ENCODE peak calls at places on chromosomes 7 and 10, in four cellular contexts. H, F, G and B are unnamed samples.

GRCh38 chr10:133349577-133350011 is 2.4 kb downstream of the PRAP1 start:
- DNase-seq in G (no peak), H (no peak), F (no peak), B (no peak)

GRCh38 chr10:1548596-1548995 is 188.7 kb downstream of the ADARB2 start:
- DNase-seq in F (no peak), H (no peak), G (no peak), B (no peak)

GRCh38 chr7:45196374-45196773 is 38.8 kb downstream of the RAMP3 start:
- DNase-seq in F (no peak), G (no peak), H (no peak), B (no peak)

GRCh38 chr10:125006921-125007391 is 65.0 kb downstream of the ZRANB1 start:
- DNase-seq in G (no peak), F (no peak), H (peak), B (no peak)

GRCh38 chr7:137628211-137628610 is 218.6 kb downstream of the DGKI start:
- DNase-seq in H (no peak), F (no peak), G (no peak), B (no peak)

GRCh38 chr7:132073920-132074589 is 502.2 kb downstream of the PLXNA4 start:
- DNase-seq in F (no peak), H (no peak), G (no peak), B (no peak)

GRCh38 chr7:130845581-130846085 is 111.6 kb upstream of the KLF14 start:
- DNase-seq in H (no peak), G (peak), F (no peak), B (peak)

GRCh38 chr10:5443429-5443828 is 31.1 kb downstream of the NET1 start:
- DNase-seq in G (no peak), F (no peak), H (no peak), B (no peak)

GRCh38 chr7:46628389-46628788 is 707.3 kb upstream of the IGFBP3 start:
- DNase-seq in H (no peak), F (no peak), G (no peak), B (no peak)

DNA sequence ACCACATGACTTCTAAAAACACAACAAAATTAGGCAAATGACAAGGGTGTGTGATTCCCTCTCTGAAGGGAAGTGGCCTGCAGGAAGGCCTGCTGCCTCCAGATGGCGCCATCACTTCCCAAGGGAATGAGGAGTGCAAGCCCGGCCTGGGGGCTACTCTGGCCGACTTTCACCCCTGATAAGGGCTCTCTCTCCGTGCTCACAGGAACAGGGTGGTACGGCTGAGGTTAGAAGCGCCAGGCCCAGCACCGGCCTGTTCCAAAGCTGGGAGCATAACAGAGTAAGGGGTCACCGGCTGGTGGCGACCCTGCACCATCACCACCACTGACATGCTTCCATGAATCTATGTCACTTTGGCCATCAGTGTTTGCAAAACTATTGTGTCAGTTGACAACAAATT is 13.1 kb downstream of the RBP3 start:
- DNase-seq in F (no peak), H (no peak), G (peak), B (no peak)
- TF ChIP-seq CTCF in F (peak), H (peak), G (peak), B (peak)

DNA sequence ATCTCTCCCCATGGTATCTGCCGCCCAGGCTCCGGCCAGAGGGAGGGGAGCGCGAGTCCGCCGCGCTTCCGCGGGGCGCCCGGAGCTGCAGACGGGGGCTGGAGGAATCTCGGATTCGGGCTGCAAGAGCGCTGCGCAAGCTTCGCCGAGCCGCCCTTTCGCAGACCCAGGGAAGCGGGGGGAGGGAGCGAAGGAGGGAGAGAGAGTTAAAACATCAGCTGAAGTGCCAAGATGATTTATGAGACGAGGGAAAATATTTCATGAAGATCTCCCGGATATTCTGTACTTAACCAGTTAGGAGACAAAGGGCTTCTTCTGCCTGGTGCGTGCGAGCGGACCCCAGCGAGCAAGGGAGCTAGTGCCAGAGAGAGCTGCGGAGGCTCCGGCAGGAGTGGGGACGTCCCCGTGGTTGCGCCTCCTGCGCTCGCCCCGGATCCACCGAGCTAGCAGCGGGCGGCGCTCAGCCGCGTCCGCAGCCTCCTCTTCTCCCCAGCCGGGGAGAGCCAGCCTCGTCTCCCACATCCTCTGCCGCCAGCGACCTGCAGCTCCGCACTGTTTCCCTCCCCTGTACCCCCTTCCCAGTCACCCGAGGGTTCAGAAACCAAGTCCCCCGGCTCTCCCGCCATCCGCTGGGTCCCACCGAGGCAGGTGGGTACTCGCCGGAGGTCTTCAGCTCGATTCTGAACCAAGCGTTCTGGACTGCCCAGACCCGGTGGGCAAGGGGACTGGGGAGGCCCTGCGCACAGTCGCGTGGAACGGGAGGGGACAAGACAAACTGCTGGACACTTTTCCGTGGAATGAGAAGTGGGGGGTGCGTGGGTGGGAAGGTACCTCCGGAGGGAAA is 1.0 kb upstream of the PAX2 start:
- DNase-seq in H (no peak), F (no peak), G (no peak), B (no peak)
- H3K4me3 ChIP-seq in H (no peak), F (no peak), G (no peak), B (no peak)

DNA sequence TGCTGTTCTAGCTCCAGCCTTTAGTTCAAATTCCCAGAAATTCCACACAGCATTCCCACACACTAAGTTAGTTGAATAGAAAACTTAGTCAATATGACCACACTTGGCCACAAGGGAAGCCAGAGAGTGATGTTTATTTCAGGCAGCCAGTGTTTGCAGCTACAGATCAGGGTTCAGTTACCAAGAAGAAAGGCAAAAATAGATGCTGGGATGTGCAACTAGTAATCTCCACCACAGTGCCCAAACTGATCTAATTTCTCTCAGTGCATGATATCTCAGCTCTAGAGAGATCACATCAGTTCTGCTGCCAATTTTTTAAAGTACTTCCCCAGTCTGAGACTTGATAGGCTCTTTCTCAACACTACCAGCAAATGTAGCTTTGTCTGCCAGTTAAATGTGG is 17.6 kb downstream of the SLF2 start:
- DNase-seq in F (no peak), G (no peak), H (no peak), B (no peak)
- TF ChIP-seq CTCF in F (no peak), G (no peak), H (no peak), B (peak)

DNA sequence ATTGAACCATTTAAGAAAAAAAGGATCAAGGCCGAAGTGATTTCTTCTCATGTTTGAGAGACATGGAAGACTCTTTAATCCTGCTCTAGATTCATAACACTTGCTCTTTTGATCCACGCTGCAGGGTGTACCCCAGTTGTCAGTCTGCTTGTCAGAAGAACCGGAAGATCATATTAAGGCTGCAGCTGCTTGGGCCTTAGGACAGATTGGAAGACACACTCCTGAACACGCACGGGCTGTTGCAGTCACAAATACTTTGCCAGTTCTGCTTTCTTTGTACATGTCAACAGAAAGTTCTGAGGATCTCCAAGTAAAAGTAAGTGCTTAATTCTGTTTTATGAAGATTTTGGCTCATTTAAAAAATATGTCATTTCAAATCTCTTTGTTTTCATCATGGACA is 46.3 kb downstream of the SPAG6 start:
- DNase-seq in G (no peak), F (no peak), H (no peak), B (no peak)
- H3K4me3 ChIP-seq in G (no peak), F (no peak), H (no peak), B (no peak)

DNA sequence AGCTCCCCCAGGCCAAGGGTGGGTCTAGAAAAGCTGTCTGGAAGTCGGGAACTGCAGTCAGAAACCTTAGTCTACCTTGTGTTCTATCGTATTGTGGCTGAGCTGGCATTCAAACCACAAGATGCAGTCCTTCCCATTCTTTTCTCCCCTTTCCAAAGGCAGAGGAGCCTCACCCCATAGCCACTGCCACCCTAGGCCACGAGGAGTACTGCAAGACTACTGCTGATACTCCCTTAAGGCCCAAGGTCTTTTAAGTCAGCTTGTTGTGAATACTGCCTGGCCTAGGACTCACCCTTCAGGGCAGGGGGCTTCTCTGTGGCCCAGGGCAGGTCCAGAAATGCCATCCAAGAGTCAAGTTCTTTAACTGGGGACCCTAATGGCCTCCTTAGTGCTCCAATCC is 214.5 kb upstream of the CNTNAP2 start:
- DNase-seq in F (no peak), H (no peak), G (no peak), B (no peak)
- TF ChIP-seq CTCF in F (no peak), H (no peak), G (no peak), B (no peak)

GRCh38 chr10:127275272-127275671 is 78.9 kb upstream of the INSYN2A start:
- DNase-seq in F (no peak), G (no peak), H (no peak), B (no peak)
- H3K4me3 ChIP-seq in F (no peak), G (no peak), H (no peak), B (no peak)

DNA sequence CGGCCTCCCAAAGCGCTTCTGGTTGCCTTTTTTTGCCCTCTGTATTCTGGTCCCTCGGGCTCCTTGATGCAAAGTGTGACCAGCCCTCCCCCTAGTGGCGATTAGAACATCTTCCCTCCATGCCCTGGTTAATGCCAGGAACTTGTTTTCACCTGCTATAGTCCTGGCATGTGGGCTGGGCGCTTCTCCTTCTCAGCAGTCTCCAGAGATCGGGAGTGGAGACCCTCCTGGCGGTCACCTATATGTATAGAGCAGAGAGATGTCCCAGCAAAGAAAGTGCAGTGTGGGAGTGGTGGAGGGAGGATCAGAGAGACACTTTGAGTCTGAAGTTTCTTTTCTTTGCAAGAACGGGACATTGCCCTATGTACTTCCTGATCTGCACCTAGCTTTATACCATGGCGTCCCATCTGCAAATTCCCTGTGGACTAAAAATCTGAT is 264.1 kb downstream of the OTUD1 start:
- DNase-seq in F (peak), G (peak), H (peak), B (peak)
- TF ChIP-seq CTCF in F (peak), G (peak), H (peak), B (peak)

GRCh38 chr10:82628373-82628772 is 753.4 kb downstream of the NRG3 start:
- DNase-seq in H (no peak), F (no peak), G (no peak), B (no peak)
- H3K4me3 ChIP-seq in H (no peak), F (no peak), G (no peak), B (no peak)

GRCh38 chr7:157239571-157240270 is 97.1 kb upstream of the DNAJB6 start:
- DNase-seq in G (no peak), H (no peak), F (no peak), B (no peak)

GRCh38 chr7:157234271-157234670 is 95.5 kb downstream of the UBE3C start:
- DNase-seq in G (no peak), H (no peak), F (no peak), B (no peak)

GRCh38 chr7:157241631-157242030 is 95.2 kb upstream of the DNAJB6 start:
- DNase-seq in H (no peak), F (no peak), G (no peak), B (no peak)

GRCh38 chr7:157235357-157236018 is 96.8 kb downstream of the UBE3C start:
- DNase-seq in H (no peak), F (no peak), G (no peak), B (no peak)

GRCh38 chr7:157238087-157238486 is 98.7 kb upstream of the DNAJB6 start:
- DNase-seq in F (no peak), H (no peak), G (no peak), B (no peak)
- TF ChIP-seq CTCF in F (no peak), H (no peak), G (peak), B (no peak)